ENCODE peak calls at places on chromosomes 7 and 10, in seven cellular contexts. N is left colon, U is myocyte, V is choroid plexus epithelial cell, K is Kasumi-1, H is LoVo, C is colonic mucosa. B is an unnamed sample.

GRCh38 chr10:23448802-23449570 is 10.1 kb downstream of the OTUD1 start:
- DNase-seq in V (peak), U (no peak), N (no peak), H (no peak), C (no peak), K (peak), B (peak)

GRCh38 chr7:139613971-139614411 is 90.5 kb downstream of the CLEC2L start:
- DNase-seq in N (no peak), V (no peak), U (no peak), H (no peak), C (no peak), K (no peak), B (no peak)

GRCh38 chr7:1397491-1398327 is 61.6 kb downstream of the MICALL2 start:
- DNase-seq in K (no peak), U (peak), C (no peak), N (no peak), H (no peak), V (peak), B (no peak)

GRCh38 chr7:55177589-55178261 is 158.9 kb downstream of the EGFR start:
- DNase-seq in K (no peak), V (peak), H (no peak), N (no peak), C (no peak), U (peak), B (no peak)

GRCh38 chr7:50400114-50400513 is 50.0 kb downstream of the FIGNL1 start:
- DNase-seq in H (no peak), C (no peak), U (no peak), V (no peak), N (no peak), K (no peak), B (no peak)

GRCh38 chr7:17640730-17641377 is 299.4 kb downstream of the SNX13 start:
- DNase-seq in K (peak), N (no peak), U (peak), V (peak), C (peak), H (peak), B (peak)

GRCh38 chr7:24817339-24817738 is 60.1 kb upstream of the GSDME start:
- DNase-seq in K (no peak), U (no peak), N (no peak), H (no peak), C (no peak), V (no peak), B (no peak)

GRCh38 chr7:116552616-116553015 is 27.8 kb downstream of the CAV1 start:
- DNase-seq in H (no peak), U (peak), N (no peak), V (peak), C (no peak), K (no peak), B (no peak)

GRCh38 chr7:83613232-83613631 is 35.7 kb downstream of the SEMA3E start:
- DNase-seq in C (no peak), N (no peak), V (no peak), U (peak), K (no peak), H (no peak), B (no peak)

GRCh38 chr10:69866688-69867461 is 65.2 kb downstream of the COL13A1 start:
- DNase-seq in U (peak), C (peak), K (no peak), N (peak), V (peak), H (no peak), B (no peak)

GRCh38 chr10:24360286-24361127 is 151.6 kb downstream of the KIAA1217 start:
- DNase-seq in C (peak), U (peak), V (peak), N (peak), K (peak), H (peak), B (peak)

GRCh38 chr7:2609001-2609411 is 22.8 kb upstream of the TTYH3 start:
- DNase-seq in U (no peak), V (peak), K (peak), H (no peak), N (no peak), C (no peak), B (peak)

GRCh38 chr7:128783143-128783799 is 7.7 kb upstream of the OPN1SW start:
- DNase-seq in K (no peak), N (peak), U (peak), C (peak), V (peak), H (no peak), B (peak)

GRCh38 chr10:132840698-132841097 is 54.8 kb upstream of the NKX6-2 start:
- DNase-seq in N (no peak), U (no peak), H (no peak), C (no peak), K (no peak), V (no peak), B (no peak)

GRCh38 chr7:126715076-126715475 is 537.7 kb downstream of the GRM8 start:
- DNase-seq in H (no peak), N (no peak), K (no peak), C (no peak), V (no peak), U (peak), B (no peak)

GRCh38 chr10:125824736-125825135 is 1.4 kb downstream of the BCCIP start:
- DNase-seq in K (no peak), N (no peak), V (no peak), C (no peak), H (peak), U (no peak), B (peak)

GRCh38 chr7:140263277-140263676 is 86.5 kb upstream of the KDM7A start:
- DNase-seq in V (no peak), U (no peak), H (no peak), K (no peak), C (no peak), N (no peak), B (no peak)

GRCh38 chr10:129605986-129606518 is 139.0 kb downstream of the MGMT start:
- DNase-seq in U (no peak), N (no peak), K (no peak), C (no peak), V (no peak), H (no peak), B (no peak)

GRCh38 chr7:114986181-114986800 is 64.4 kb downstream of the MDFIC start:
- DNase-seq in N (no peak), K (no peak), V (peak), H (no peak), U (no peak), C (no peak), B (no peak)

GRCh38 chr10:75440271-75440793 is 8.9 kb downstream of the LRMDA start:
- DNase-seq in V (no peak), N (no peak), U (no peak), C (no peak), K (no peak), H (no peak), B (no peak)

GRCh38 chr10:117569610-117570395 is 27.3 kb downstream of the EMX2 start:
- DNase-seq in U (no peak), C (no peak), K (no peak), H (no peak), V (no peak), N (no peak), B (no peak)

GRCh38 chr7:120165231-120165630 is 107.7 kb upstream of the KCND2 start:
- DNase-seq in K (no peak), U (no peak), V (no peak), H (no peak), C (no peak), N (no peak), B (no peak)

GRCh38 chr10:7410306-7410799 is 481 bp downstream of the SFMBT2 start:
- DNase-seq in C (peak), K (peak), U (no peak), N (no peak), V (no peak), H (no peak), B (no peak)

GRCh38 chr10:78629773-78630172 is 439.0 kb upstream of the ZMIZ1 start:
- DNase-seq in K (no peak), C (no peak), U (no peak), V (no peak), H (no peak), N (no peak), B (no peak)

GRCh38 chr7:152618427-152618826 is 57.5 kb downstream of the XRCC2 start:
- DNase-seq in V (no peak), K (no peak), C (no peak), N (no peak), U (no peak), H (no peak), B (no peak)

GRCh38 chr10:92970301-92971070 is 90.1 kb upstream of the CYP26C1 start:
- DNase-seq in H (no peak), K (no peak), N (no peak), C (no peak), U (no peak), V (peak), B (no peak)

GRCh38 chr10:123622381-123622780 is 43.8 kb upstream of the GPR26 start:
- DNase-seq in V (no peak), H (no peak), N (no peak), K (no peak), U (peak), C (no peak), B (no peak)